ENCODE peak calls at places on chromosomes 7 and 10, in six cellular contexts. One of them, this sample, is unnamed.
A peak's percentile ranks its signal among the peaks of the same experiment; 100 is the strongest.

GRCh38 chr7:7478569-7478968 is 57.1 kb downstream of the COL28A1 start:
- DNase-seq in stomach: no peak
- DNase-seq in HL-60: no peak
- DNase-seq in fibroblast of lung: no peak
- DNase-seq in Peyer's patch: no peak
- DNase-seq in cardiac muscle cell: no peak
- DNase-seq in this sample: no peak

GRCh38 chr7:158811461-158811860 is 17.8 kb downstream of the ESYT2 start:
- DNase-seq in Peyer's patch: no peak
- DNase-seq in cardiac muscle cell: no peak
- DNase-seq in stomach: no peak
- DNase-seq in HL-60: peak; percentile 63
- DNase-seq in fibroblast of lung: peak; percentile 70
- DNase-seq in this sample: no peak

GRCh38 chr7:27096756-27097514 is 1.1 kb upstream of the HOXA1 start:
- DNase-seq in Peyer's patch: no peak
- DNase-seq in fibroblast of lung: peak; percentile 61
- DNase-seq in stomach: no peak
- DNase-seq in cardiac muscle cell: no peak
- DNase-seq in HL-60: peak; percentile 47
- DNase-seq in this sample: peak; percentile 63

GRCh38 chr7:79182283-79182682 is 271.2 kb downstream of the MAGI2 start:
- DNase-seq in Peyer's patch: no peak
- DNase-seq in HL-60: no peak
- DNase-seq in stomach: no peak
- DNase-seq in cardiac muscle cell: no peak
- DNase-seq in fibroblast of lung: peak; percentile 91
- DNase-seq in this sample: peak; percentile 4

GRCh38 chr10:80210259-80210658 is 4.9 kb upstream of the ANXA11 start:
- DNase-seq in stomach: no peak
- DNase-seq in Peyer's patch: no peak
- DNase-seq in HL-60: no peak
- DNase-seq in cardiac muscle cell: no peak
- DNase-seq in fibroblast of lung: no peak
- DNase-seq in this sample: no peak

GRCh38 chr10:96588601-96589419 is 2.0 kb upstream of the TM9SF3 start:
- DNase-seq in stomach: no peak
- DNase-seq in Peyer's patch: no peak
- DNase-seq in cardiac muscle cell: no peak
- DNase-seq in HL-60: no peak
- DNase-seq in fibroblast of lung: no peak
- DNase-seq in this sample: no peak

GRCh38 chr10:64503429-64503828 is 982.2 kb downstream of the REEP3 start:
- DNase-seq in stomach: no peak
- DNase-seq in fibroblast of lung: peak; percentile 9
- DNase-seq in cardiac muscle cell: no peak
- DNase-seq in HL-60: no peak
- DNase-seq in Peyer's patch: no peak
- DNase-seq in this sample: no peak

GRCh38 chr7:3404490-3404889 is 103.4 kb downstream of the SDK1 start:
- DNase-seq in HL-60: no peak
- DNase-seq in cardiac muscle cell: no peak
- DNase-seq in fibroblast of lung: peak; percentile 83
- DNase-seq in Peyer's patch: no peak
- DNase-seq in stomach: no peak
- DNase-seq in this sample: no peak

GRCh38 chr7:44914992-44915607 is 29.8 kb upstream of the PURB start:
- DNase-seq in HL-60: peak; percentile 38
- DNase-seq in stomach: no peak
- DNase-seq in fibroblast of lung: no peak
- DNase-seq in Peyer's patch: peak; percentile 45
- DNase-seq in cardiac muscle cell: no peak
- DNase-seq in this sample: no peak

GRCh38 chr10:33805831-33806230 is 471.4 kb upstream of the NRP1 start:
- DNase-seq in Peyer's patch: no peak
- DNase-seq in HL-60: no peak
- DNase-seq in stomach: no peak
- DNase-seq in cardiac muscle cell: no peak
- DNase-seq in fibroblast of lung: peak; percentile 44
- DNase-seq in this sample: no peak

GRCh38 chr7:132773527-132773956 is 197.3 kb upstream of the PLXNA4 start:
- DNase-seq in HL-60: no peak
- DNase-seq in stomach: no peak
- DNase-seq in Peyer's patch: no peak
- DNase-seq in fibroblast of lung: peak; percentile 91
- DNase-seq in cardiac muscle cell: no peak
- DNase-seq in this sample: no peak

GRCh38 chr10:89513206-89513605 is 22.2 kb downstream of the SLC16A12 start:
- DNase-seq in cardiac muscle cell: no peak
- DNase-seq in stomach: no peak
- DNase-seq in HL-60: no peak
- DNase-seq in fibroblast of lung: no peak
- DNase-seq in Peyer's patch: no peak
- DNase-seq in this sample: no peak

GRCh38 chr10:78579995-78580394 is 488.8 kb upstream of the ZMIZ1 start:
- DNase-seq in fibroblast of lung: peak; percentile 7
- DNase-seq in stomach: peak; percentile 32
- DNase-seq in HL-60: no peak
- DNase-seq in cardiac muscle cell: no peak
- DNase-seq in Peyer's patch: no peak
- DNase-seq in this sample: peak; percentile 77

GRCh38 chr10:69328346-69328687 is 50.0 kb downstream of the HK1 start:
- DNase-seq in fibroblast of lung: no peak
- DNase-seq in Peyer's patch: no peak
- DNase-seq in cardiac muscle cell: no peak
- DNase-seq in stomach: no peak
- DNase-seq in HL-60: no peak
- DNase-seq in this sample: no peak
- H3K4me3 ChIP-seq in fibroblast of lung: peak overlapping the region; percentile 27
- H3K4me3 ChIP-seq in Peyer's patch: no peak overlapping the region
- H3K4me3 ChIP-seq in cardiac muscle cell: no peak overlapping the region
- H3K4me3 ChIP-seq in stomach: peak overlapping the region; percentile 29
- H3K4me3 ChIP-seq in HL-60: no peak overlapping the region
- H3K4me3 ChIP-seq in this sample: no peak overlapping the region

GRCh38 chr10:123995082-123995460 is 98.3 kb downstream of the CHST15 start:
- DNase-seq in HL-60: no peak
- DNase-seq in cardiac muscle cell: no peak
- DNase-seq in Peyer's patch: peak; percentile 16
- DNase-seq in stomach: no peak
- DNase-seq in fibroblast of lung: no peak
- DNase-seq in this sample: no peak
- H3K4me3 ChIP-seq in HL-60: no peak overlapping the region
- H3K4me3 ChIP-seq in cardiac muscle cell: no peak overlapping the region
- H3K4me3 ChIP-seq in Peyer's patch: peak overlapping the region; percentile 21
- H3K4me3 ChIP-seq in stomach: peak overlapping the region; percentile 24
- H3K4me3 ChIP-seq in fibroblast of lung: peak overlapping the region; percentile 39
- H3K4me3 ChIP-seq in this sample: peak overlapping the region; percentile 33

DNA sequence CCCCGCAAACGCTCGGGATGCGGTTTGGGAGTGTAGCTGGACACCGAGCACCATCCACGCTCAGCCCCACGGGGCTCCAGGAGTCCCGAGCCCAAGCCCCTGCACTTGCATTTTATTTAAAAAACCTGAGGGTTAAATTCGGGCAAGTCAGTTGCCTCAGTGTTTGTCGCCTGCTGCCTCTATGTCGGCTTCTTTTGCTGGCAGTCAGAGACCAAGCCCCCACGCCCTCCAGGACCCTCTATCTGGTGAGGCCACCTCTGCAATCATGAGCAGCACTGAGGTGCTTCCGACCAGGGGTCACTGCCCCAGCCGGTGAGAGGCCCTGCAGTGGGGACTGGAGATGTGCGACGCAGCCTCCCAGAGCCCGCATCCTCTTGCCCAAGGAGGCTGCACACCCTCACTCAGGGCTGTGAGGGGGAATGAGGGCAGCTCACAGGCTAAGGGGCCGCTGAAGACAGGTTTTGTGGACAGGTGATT is 13.3 kb upstream of the ZNF273 start:
- DNase-seq in cardiac muscle cell: no peak
- DNase-seq in fibroblast of lung: no peak
- DNase-seq in Peyer's patch: no peak
- DNase-seq in stomach: no peak
- DNase-seq in HL-60: no peak
- DNase-seq in this sample: no peak
- H3K4me3 ChIP-seq in cardiac muscle cell: peak overlapping the region; percentile 33
- H3K4me3 ChIP-seq in fibroblast of lung: no peak overlapping the region
- H3K4me3 ChIP-seq in Peyer's patch: peak overlapping the region; percentile 59
- H3K4me3 ChIP-seq in stomach: peak overlapping the region; percentile 67
- H3K4me3 ChIP-seq in HL-60: no peak overlapping the region
- H3K4me3 ChIP-seq in this sample: no peak overlapping the region

GRCh38 chr10:50432610-50433009 is 181.3 kb upstream of the ASAH2 start:
- DNase-seq in fibroblast of lung: no peak
- DNase-seq in cardiac muscle cell: no peak
- DNase-seq in Peyer's patch: no peak
- DNase-seq in stomach: no peak
- DNase-seq in HL-60: no peak
- DNase-seq in this sample: no peak

GRCh38 chr10:50426485-50426884 is 175.2 kb upstream of the ASAH2 start:
- DNase-seq in Peyer's patch: no peak
- DNase-seq in fibroblast of lung: no peak
- DNase-seq in stomach: no peak
- DNase-seq in cardiac muscle cell: no peak
- DNase-seq in HL-60: no peak
- DNase-seq in this sample: no peak

GRCh38 chr10:50432206-50432605 is 180.9 kb upstream of the ASAH2 start:
- DNase-seq in Peyer's patch: no peak
- DNase-seq in cardiac muscle cell: no peak
- DNase-seq in HL-60: no peak
- DNase-seq in fibroblast of lung: no peak
- DNase-seq in stomach: no peak
- DNase-seq in this sample: no peak

GRCh38 chr10:50431791-50432190 is 180.5 kb upstream of the ASAH2 start:
- DNase-seq in Peyer's patch: no peak
- DNase-seq in cardiac muscle cell: no peak
- DNase-seq in HL-60: no peak
- DNase-seq in stomach: no peak
- DNase-seq in fibroblast of lung: peak; percentile 20
- DNase-seq in this sample: peak; percentile 76

DNA sequence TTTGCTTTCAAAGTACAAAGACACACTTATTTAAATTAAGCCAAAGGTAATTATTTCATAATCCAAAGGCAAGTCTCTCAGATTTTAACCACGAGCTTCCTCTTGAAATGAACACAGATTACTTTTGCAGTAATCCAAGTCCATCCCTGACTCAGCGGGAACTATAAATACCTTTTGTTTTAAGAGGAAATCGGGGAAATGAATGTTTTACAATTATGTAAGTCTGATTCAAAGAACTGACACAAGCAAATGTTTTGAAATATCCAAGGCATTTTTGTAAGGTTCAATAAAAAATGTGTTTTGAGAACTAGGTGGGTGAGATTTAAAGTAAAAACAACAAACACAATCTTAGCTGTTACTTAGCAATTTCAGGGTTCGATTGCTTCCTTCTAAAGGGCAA is 179.8 kb upstream of the ASAH2 start:
- DNase-seq in cardiac muscle cell: no peak
- DNase-seq in stomach: no peak
- DNase-seq in Peyer's patch: no peak
- DNase-seq in HL-60: no peak
- DNase-seq in fibroblast of lung: peak; percentile 29
- DNase-seq in this sample: no peak
- H3K4me3 ChIP-seq in cardiac muscle cell: no peak overlapping the region
- H3K4me3 ChIP-seq in stomach: no peak overlapping the region
- H3K4me3 ChIP-seq in Peyer's patch: no peak overlapping the region
- H3K4me3 ChIP-seq in HL-60: no peak overlapping the region
- H3K4me3 ChIP-seq in fibroblast of lung: no peak overlapping the region
- H3K4me3 ChIP-seq in this sample: peak overlapping the region; percentile 1

GRCh38 chr10:128047991-128048826 is 78.0 kb downstream of the MKI67 start:
- DNase-seq in cardiac muscle cell: peak; percentile 68
- DNase-seq in Peyer's patch: peak; percentile 55
- DNase-seq in fibroblast of lung: peak; percentile 69
- DNase-seq in HL-60: peak; percentile 83
- DNase-seq in stomach: no peak
- DNase-seq in this sample: no peak
- H3K4me3 ChIP-seq in cardiac muscle cell: peak overlapping the region; percentile 1
- H3K4me3 ChIP-seq in Peyer's patch: peak overlapping the region; percentile 42
- H3K4me3 ChIP-seq in fibroblast of lung: no peak overlapping the region
- H3K4me3 ChIP-seq in HL-60: peak overlapping the region; percentile 69
- H3K4me3 ChIP-seq in stomach: peak overlapping the region; percentile 26
- H3K4me3 ChIP-seq in this sample: no peak overlapping the region

GRCh38 chr7:1087462-1087809 is 477 bp upstream of the GPER1 start:
- DNase-seq in fibroblast of lung: peak; percentile 29
- DNase-seq in cardiac muscle cell: no peak
- DNase-seq in HL-60: no peak
- DNase-seq in Peyer's patch: no peak
- DNase-seq in stomach: no peak
- DNase-seq in this sample: no peak
- H3K4me3 ChIP-seq in fibroblast of lung: peak overlapping the region; percentile 63
- H3K4me3 ChIP-seq in cardiac muscle cell: peak overlapping the region; percentile 7
- H3K4me3 ChIP-seq in HL-60: no peak overlapping the region
- H3K4me3 ChIP-seq in Peyer's patch: peak overlapping the region; percentile 46
- H3K4me3 ChIP-seq in stomach: peak overlapping the region; percentile 53
- H3K4me3 ChIP-seq in this sample: peak overlapping the region; percentile 46